ENCODE peak calls at places on chromosomes 13 and 19, in four cellular contexts. One of them, this sample, is unnamed.
A peak's percentile ranks its signal among the peaks of the same experiment; 100 is the strongest.

GRCh38 chr13:26017932-26018690 is 33.7 kb downstream of the SHISA2 start:
- DNase-seq in H1: peak; percentile 37
- DNase-seq in IMR-90: no peak
- DNase-seq in mesendoderm: no peak
- DNase-seq in this sample: no peak

GRCh38 chr13:47298506-47298905 is 401.7 kb upstream of the HTR2A start:
- DNase-seq in H1: no peak
- DNase-seq in IMR-90: peak; percentile 4
- DNase-seq in mesendoderm: no peak
- DNase-seq in this sample: no peak

GRCh38 chr19:38004100-38004504 is 97.1 kb downstream of the SIPA1L3 start:
- DNase-seq in H1: no peak
- DNase-seq in IMR-90: no peak
- DNase-seq in mesendoderm: no peak
- DNase-seq in this sample: no peak

GRCh38 chr13:22369840-22370239 is 699.0 kb downstream of the FGF9 start:
- DNase-seq in H1: no peak
- DNase-seq in IMR-90: no peak
- DNase-seq in mesendoderm: peak; percentile 10
- DNase-seq in this sample: peak; percentile 63

GRCh38 chr19:48928164-48929005 is 5.1 kb upstream of the DHDH start:
- DNase-seq in H1: no peak
- DNase-seq in IMR-90: peak; percentile 58
- DNase-seq in mesendoderm: no peak
- DNase-seq in this sample: no peak

GRCh38 chr19:50322931-50323781 is 6.0 kb downstream of the KCNC3 start:
- DNase-seq in H1: no peak
- DNase-seq in IMR-90: no peak
- DNase-seq in mesendoderm: no peak
- DNase-seq in this sample: no peak

GRCh38 chr19:40663712-40664692 is 26.4 kb downstream of the NUMBL start:
- DNase-seq in H1: no peak
- DNase-seq in IMR-90: peak; percentile 50
- DNase-seq in mesendoderm: peak; percentile 45
- DNase-seq in this sample: no peak

GRCh38 chr13:52999093-52999696 is 29.4 kb upstream of the OLFM4 start:
- DNase-seq in H1: no peak
- DNase-seq in IMR-90: no peak
- DNase-seq in mesendoderm: no peak
- DNase-seq in this sample: no peak

GRCh38 chr19:2495130-2495641 is 19.3 kb downstream of the GADD45B start:
- DNase-seq in H1: no peak
- DNase-seq in IMR-90: peak; percentile 40
- DNase-seq in mesendoderm: no peak
- DNase-seq in this sample: no peak

GRCh38 chr13:113053801-113054604 is 51.6 kb upstream of the F7 start:
- DNase-seq in H1: no peak
- DNase-seq in IMR-90: no peak
- DNase-seq in mesendoderm: no peak
- DNase-seq in this sample: no peak

GRCh38 chr19:32814046-32814445 is 55.5 kb downstream of the SLC7A9 start:
- DNase-seq in H1: no peak
- DNase-seq in IMR-90: no peak
- DNase-seq in mesendoderm: no peak
- DNase-seq in this sample: no peak

GRCh38 chr13:83372786-83373185 is 509.5 kb downstream of the SLITRK1 start:
- DNase-seq in H1: no peak
- DNase-seq in IMR-90: peak; percentile 10
- DNase-seq in mesendoderm: no peak
- DNase-seq in this sample: no peak

GRCh38 chr19:17020823-17021222 is 5.8 kb downstream of the CPAMD8 start:
- DNase-seq in H1: no peak
- DNase-seq in IMR-90: no peak
- DNase-seq in mesendoderm: peak; percentile 55
- DNase-seq in this sample: no peak

GRCh38 chr13:76854894-76855293 is 31.3 kb downstream of the KCTD12 start:
- DNase-seq in H1: no peak
- DNase-seq in IMR-90: peak; percentile 16
- DNase-seq in mesendoderm: no peak
- DNase-seq in this sample: no peak

GRCh38 chr13:87147076-87147475 is 524.1 kb upstream of the SLITRK5 start:
- DNase-seq in H1: no peak
- DNase-seq in IMR-90: peak; percentile 76
- DNase-seq in mesendoderm: no peak
- DNase-seq in this sample: no peak

GRCh38 chr19:24065243-24065642 is 21.7 kb upstream of the ZNF254 start:
- DNase-seq in H1: no peak
- DNase-seq in IMR-90: no peak
- DNase-seq in mesendoderm: no peak
- DNase-seq in this sample: no peak

GRCh38 chr13:29513981-29514719 is 81.3 kb downstream of the SLC7A1 start:
- DNase-seq in H1: no peak
- DNase-seq in IMR-90: no peak
- DNase-seq in mesendoderm: no peak
- DNase-seq in this sample: no peak

GRCh38 chr13:27339299-27339698 is 68.7 kb downstream of the RASL11A start:
- DNase-seq in H1: peak; percentile 77
- DNase-seq in IMR-90: peak; percentile 42
- DNase-seq in mesendoderm: peak; percentile 90
- DNase-seq in this sample: peak; percentile 86

GRCh38 chr13:101640797-101641400 is 188.4 kb downstream of the ITGBL1 start:
- DNase-seq in H1: no peak
- DNase-seq in IMR-90: peak; percentile 78
- DNase-seq in mesendoderm: no peak
- DNase-seq in this sample: no peak

GRCh38 chr19:34734601-34735103 is 609 bp downstream of the ZNF181 start:
- DNase-seq in H1: no peak
- DNase-seq in IMR-90: no peak
- DNase-seq in mesendoderm: peak; percentile 3
- DNase-seq in this sample: no peak

GRCh38 chr13:88656751-88657150 is 985.6 kb downstream of the SLITRK5 start:
- DNase-seq in H1: no peak
- DNase-seq in IMR-90: no peak
- DNase-seq in mesendoderm: no peak
- DNase-seq in this sample: no peak

GRCh38 chr13:73406454-73406853 is 347.6 kb downstream of the KLF5 start:
- DNase-seq in H1: no peak
- DNase-seq in IMR-90: no peak
- DNase-seq in mesendoderm: no peak
- DNase-seq in this sample: no peak

GRCh38 chr13:23466144-23467002 is 32.9 kb upstream of the SACS start:
- DNase-seq in H1: peak; percentile 82
- DNase-seq in IMR-90: peak; percentile 86
- DNase-seq in mesendoderm: peak; percentile 88
- DNase-seq in this sample: peak; percentile 67

GRCh38 chr19:13995878-13996765 is 10.0 kb downstream of the RFX1 start:
- DNase-seq in H1: no peak
- DNase-seq in IMR-90: no peak
- DNase-seq in mesendoderm: no peak
- DNase-seq in this sample: no peak

GRCh38 chr13:113147206-113147605 is 11.2 kb upstream of the PROZ start:
- DNase-seq in H1: no peak
- DNase-seq in IMR-90: no peak
- DNase-seq in mesendoderm: no peak
- DNase-seq in this sample: peak; percentile 17

GRCh38 chr19:14661372-14661924 is 13.2 kb downstream of the ADGRE3 start:
- DNase-seq in H1: no peak
- DNase-seq in IMR-90: no peak
- DNase-seq in mesendoderm: no peak
- DNase-seq in this sample: no peak

GRCh38 chr13:90640976-90641375 is 706.5 kb upstream of the MIR17HG start:
- DNase-seq in H1: no peak
- DNase-seq in IMR-90: no peak
- DNase-seq in mesendoderm: no peak
- DNase-seq in this sample: no peak

GRCh38 chr13:90645582-90645981 is 701.9 kb upstream of the MIR17HG start:
- DNase-seq in H1: no peak
- DNase-seq in IMR-90: no peak
- DNase-seq in mesendoderm: no peak
- DNase-seq in this sample: no peak

DNA sequence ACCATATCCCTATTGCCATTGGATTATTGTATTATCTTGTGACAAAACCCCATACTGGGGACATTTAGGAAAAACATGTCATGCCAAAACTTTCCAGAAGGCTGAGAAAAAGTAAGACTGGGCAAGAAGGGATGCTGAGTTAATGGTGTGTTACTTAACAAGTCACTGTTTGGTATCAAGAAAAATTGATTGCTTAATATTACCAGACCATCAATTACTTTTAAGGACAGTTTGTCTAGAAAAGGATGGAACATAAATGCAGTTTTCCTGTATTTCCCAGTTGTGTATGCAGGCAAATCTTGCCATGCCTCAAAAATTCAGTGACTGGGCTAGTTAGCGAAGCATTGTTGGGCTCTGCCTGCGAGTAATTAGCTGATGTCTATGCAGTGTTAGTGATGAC is 705.6 kb upstream of the MIR17HG start:
- DNase-seq in H1: no peak
- DNase-seq in IMR-90: no peak
- DNase-seq in mesendoderm: no peak
- DNase-seq in this sample: no peak
- H3K56ac ChIP-seq in H1: no peak overlapping the region
- H3K56ac ChIP-seq in IMR-90: no peak overlapping the region
- H3K56ac ChIP-seq in mesendoderm: no peak overlapping the region
- H3K56ac ChIP-seq in this sample: no peak overlapping the region

DNA sequence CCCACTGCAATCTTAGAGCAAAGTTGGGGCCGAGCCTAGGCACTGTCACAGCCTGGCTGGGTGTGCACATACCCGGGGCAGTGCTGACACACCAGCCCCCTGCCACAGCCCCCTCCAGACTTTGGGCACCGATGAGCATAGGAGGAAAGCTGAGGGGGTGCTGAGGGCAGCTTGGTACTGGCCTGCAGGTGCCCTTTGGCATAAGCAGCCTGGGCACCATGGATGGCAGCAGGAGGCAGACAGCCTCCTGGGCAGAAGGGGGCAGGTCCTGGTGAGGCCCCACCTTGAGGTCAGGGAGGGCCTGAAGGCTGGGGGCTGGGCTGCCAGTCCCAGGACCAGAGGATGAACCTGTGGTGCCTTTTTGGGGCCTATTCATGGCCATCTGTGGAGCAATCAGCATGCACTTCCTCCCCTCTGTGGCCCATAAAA is 8.2 kb downstream of the IGFL4 start:
- DNase-seq in H1: no peak
- DNase-seq in IMR-90: no peak
- DNase-seq in mesendoderm: no peak
- DNase-seq in this sample: no peak
- H3K27me3 ChIP-seq in H1: no peaks in the 10 kb centered on the region
- H3K27me3 ChIP-seq in IMR-90: peaks cover 26% of the 10 kb centered on the region
- H3K27me3 ChIP-seq in mesendoderm: no peaks in the 10 kb centered on the region
- H3K27me3 ChIP-seq in this sample: no peaks in the 10 kb centered on the region

GRCh38 chr13:106989866-106990265 is 421.9 kb upstream of the ARGLU1 start:
- DNase-seq in H1: no peak
- DNase-seq in IMR-90: no peak
- DNase-seq in mesendoderm: no peak
- DNase-seq in this sample: no peak
- H3K56ac ChIP-seq in H1: no peak overlapping the region
- H3K56ac ChIP-seq in IMR-90: no peak overlapping the region
- H3K56ac ChIP-seq in mesendoderm: no peak overlapping the region
- H3K56ac ChIP-seq in this sample: no peak overlapping the region

DNA sequence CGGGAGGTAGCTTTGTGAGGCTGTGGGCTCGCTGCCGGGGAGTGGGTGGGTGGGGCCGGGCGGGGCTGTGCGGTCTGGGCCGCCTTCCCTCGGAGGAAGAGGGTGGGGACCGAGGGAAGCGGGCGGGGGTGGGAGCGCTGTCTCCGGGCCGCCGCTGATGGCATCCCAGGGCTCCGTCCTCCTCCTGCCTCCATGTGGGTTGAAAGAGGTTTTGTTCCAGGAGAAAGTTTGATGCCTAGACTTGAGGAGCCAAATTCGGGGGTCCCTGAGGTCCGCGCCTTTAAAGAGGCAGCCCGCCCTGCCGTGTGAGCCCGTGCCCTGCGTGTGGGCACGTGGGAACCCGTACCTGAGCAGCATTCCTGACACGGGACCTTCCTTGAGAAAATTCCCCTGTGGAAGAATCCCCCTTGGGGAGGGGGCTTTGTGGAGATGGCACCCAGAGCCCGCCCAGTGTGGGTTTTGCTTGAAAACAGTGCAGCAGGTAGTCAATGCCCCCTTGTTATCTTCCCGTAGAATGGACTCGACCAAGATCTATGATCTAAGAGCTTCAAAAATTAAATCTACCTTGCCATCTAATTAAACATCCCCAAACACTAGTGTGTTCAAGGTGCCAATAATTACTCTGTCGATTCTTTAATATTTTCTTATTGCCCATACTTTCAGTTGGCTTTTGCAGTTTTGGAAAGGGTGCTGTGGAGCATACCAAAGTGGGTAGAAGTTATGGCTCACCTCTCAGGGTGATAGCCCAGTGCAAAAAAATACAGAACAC is 107.8 kb downstream of the RXFP2 start:
- DNase-seq in H1: no peak
- DNase-seq in IMR-90: no peak
- DNase-seq in mesendoderm: peak; percentile 29
- DNase-seq in this sample: no peak
- H3K27me3 ChIP-seq in H1: peaks cover 20% of the 10 kb centered on the region
- H3K27me3 ChIP-seq in IMR-90: peaks cover 41% of the 10 kb centered on the region
- H3K27me3 ChIP-seq in mesendoderm: peaks cover 3% of the 10 kb centered on the region
- H3K27me3 ChIP-seq in this sample: peaks cover 4% of the 10 kb centered on the region

GRCh38 chr13:45916859-45917418 is 65.4 kb upstream of the SIAH3 start:
- DNase-seq in H1: no peak
- DNase-seq in IMR-90: no peak
- DNase-seq in mesendoderm: no peak
- DNase-seq in this sample: no peak

GRCh38 chr13:45916036-45916435 is 64.5 kb upstream of the SIAH3 start:
- DNase-seq in H1: no peak
- DNase-seq in IMR-90: no peak
- DNase-seq in mesendoderm: no peak
- DNase-seq in this sample: no peak

GRCh38 chr13:45921337-45921736 is 69.8 kb upstream of the SIAH3 start:
- DNase-seq in H1: no peak
- DNase-seq in IMR-90: no peak
- DNase-seq in mesendoderm: no peak
- DNase-seq in this sample: no peak

DNA sequence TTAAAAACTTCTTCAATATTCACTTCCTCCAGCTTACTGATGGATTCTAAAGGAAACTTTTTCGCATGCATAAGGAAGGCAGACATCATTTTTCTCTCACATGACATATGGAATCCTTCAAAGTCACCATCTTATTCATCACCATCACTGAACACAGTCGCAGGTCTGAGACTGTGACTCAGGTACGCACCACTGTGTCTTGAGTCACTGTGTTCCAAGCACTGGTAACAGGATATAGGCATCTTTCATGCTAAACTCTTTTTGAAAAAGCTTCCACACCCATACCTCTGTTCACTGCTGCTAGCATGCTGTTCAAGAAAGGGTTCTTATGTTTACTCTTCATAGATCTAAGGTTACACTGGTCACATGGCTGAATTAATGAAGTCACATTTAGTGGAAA is 67.0 kb upstream of the SIAH3 start:
- DNase-seq in H1: no peak
- DNase-seq in IMR-90: no peak
- DNase-seq in mesendoderm: no peak
- DNase-seq in this sample: no peak
- H3K56ac ChIP-seq in H1: no peak overlapping the region
- H3K56ac ChIP-seq in IMR-90: no peak overlapping the region
- H3K56ac ChIP-seq in mesendoderm: no peak overlapping the region
- H3K56ac ChIP-seq in this sample: no peak overlapping the region